ENCODE peak calls at places on chromosomes 5 and 9, in seven cellular contexts. One of them, this sample, is unnamed.

GRCh38 chr9:34185778-34186551 is 7.1 kb downstream of the UBAP1 start:
- DNase-seq in right lobe of liver: no peak
- DNase-seq in uterus: peak; percentile 32
- DNase-seq in adrenal gland: peak; percentile 51
- DNase-seq in breast epithelium: no peak
- DNase-seq in tibial nerve: peak; percentile 56
- DNase-seq in lower leg skin: peak; percentile 60
- DNase-seq in this sample: peak; percentile 71

GRCh38 chr5:21774791-21775190 is 1078.4 kb downstream of the CDH12 start:
- DNase-seq in adrenal gland: no peak
- DNase-seq in uterus: no peak
- DNase-seq in lower leg skin: no peak
- DNase-seq in breast epithelium: no peak
- DNase-seq in tibial nerve: no peak
- DNase-seq in right lobe of liver: no peak
- DNase-seq in this sample: no peak

GRCh38 chr5:139088024-139088423 is 110.1 kb downstream of the SIL1 start:
- DNase-seq in tibial nerve: no peak
- DNase-seq in lower leg skin: no peak
- DNase-seq in breast epithelium: no peak
- DNase-seq in right lobe of liver: no peak
- DNase-seq in uterus: no peak
- DNase-seq in adrenal gland: no peak
- DNase-seq in this sample: no peak

GRCh38 chr9:133604214-133604613 is 5.0 kb downstream of the FAM163B start:
- DNase-seq in uterus: no peak
- DNase-seq in breast epithelium: no peak
- DNase-seq in lower leg skin: no peak
- DNase-seq in tibial nerve: no peak
- DNase-seq in adrenal gland: peak; percentile 74
- DNase-seq in right lobe of liver: no peak
- DNase-seq in this sample: no peak

GRCh38 chr5:1011741-1012315 is 3.2 kb downstream of the NKD2 start:
- DNase-seq in breast epithelium: no peak
- DNase-seq in uterus: no peak
- DNase-seq in adrenal gland: no peak
- DNase-seq in right lobe of liver: peak; percentile 17
- DNase-seq in lower leg skin: peak; percentile 81
- DNase-seq in tibial nerve: no peak
- DNase-seq in this sample: no peak

GRCh38 chr9:69180670-69181069 is 6.6 kb downstream of the TJP2 start:
- DNase-seq in breast epithelium: no peak
- DNase-seq in lower leg skin: no peak
- DNase-seq in tibial nerve: no peak
- DNase-seq in adrenal gland: peak; percentile 82
- DNase-seq in uterus: no peak
- DNase-seq in right lobe of liver: peak; percentile 60
- DNase-seq in this sample: peak; percentile 60

GRCh38 chr9:5909999-5910398 is 19.3 kb downstream of the MLANA start:
- DNase-seq in tibial nerve: no peak
- DNase-seq in right lobe of liver: no peak
- DNase-seq in breast epithelium: no peak
- DNase-seq in adrenal gland: no peak
- DNase-seq in uterus: no peak
- DNase-seq in lower leg skin: no peak
- DNase-seq in this sample: no peak

GRCh38 chr5:42547146-42547545 is 123.9 kb downstream of the GHR start:
- DNase-seq in adrenal gland: no peak
- DNase-seq in tibial nerve: no peak
- DNase-seq in lower leg skin: no peak
- DNase-seq in uterus: no peak
- DNase-seq in right lobe of liver: no peak
- DNase-seq in breast epithelium: no peak
- DNase-seq in this sample: no peak

GRCh38 chr5:14206028-14206725 is 63.0 kb downstream of the TRIO start:
- DNase-seq in tibial nerve: no peak
- DNase-seq in breast epithelium: no peak
- DNase-seq in right lobe of liver: no peak
- DNase-seq in uterus: no peak
- DNase-seq in lower leg skin: no peak
- DNase-seq in adrenal gland: no peak
- DNase-seq in this sample: no peak

GRCh38 chr9:4875559-4875958 is 82.8 kb downstream of the RCL1 start:
- DNase-seq in adrenal gland: no peak
- DNase-seq in breast epithelium: no peak
- DNase-seq in tibial nerve: no peak
- DNase-seq in right lobe of liver: no peak
- DNase-seq in lower leg skin: no peak
- DNase-seq in uterus: no peak
- DNase-seq in this sample: no peak

GRCh38 chr5:174151579-174152181 is 106.2 kb downstream of the NSG2 start:
- DNase-seq in lower leg skin: peak; percentile 62
- DNase-seq in breast epithelium: no peak
- DNase-seq in uterus: no peak
- DNase-seq in adrenal gland: peak; percentile 21
- DNase-seq in tibial nerve: no peak
- DNase-seq in right lobe of liver: no peak
- DNase-seq in this sample: no peak

GRCh38 chr5:76717222-76718083 is 1.5 kb downstream of the F2R start:
- DNase-seq in adrenal gland: no peak
- DNase-seq in uterus: no peak
- DNase-seq in tibial nerve: no peak
- DNase-seq in right lobe of liver: no peak
- DNase-seq in lower leg skin: no peak
- DNase-seq in breast epithelium: no peak
- DNase-seq in this sample: no peak

GRCh38 chr5:1460054-1460682 is 14.9 kb upstream of the SLC6A3 start:
- DNase-seq in lower leg skin: peak; percentile 37
- DNase-seq in tibial nerve: no peak
- DNase-seq in breast epithelium: no peak
- DNase-seq in right lobe of liver: no peak
- DNase-seq in adrenal gland: no peak
- DNase-seq in uterus: no peak
- DNase-seq in this sample: no peak

GRCh38 chr9:99249619-99250018 is 27.5 kb downstream of the SEC61B start:
- DNase-seq in breast epithelium: no peak
- DNase-seq in lower leg skin: no peak
- DNase-seq in uterus: no peak
- DNase-seq in tibial nerve: no peak
- DNase-seq in adrenal gland: no peak
- DNase-seq in right lobe of liver: no peak
- DNase-seq in this sample: no peak

GRCh38 chr5:142151436-142152382 is 43.1 kb downstream of the NDFIP1 start:
- DNase-seq in breast epithelium: no peak
- DNase-seq in adrenal gland: peak; percentile 87
- DNase-seq in tibial nerve: peak; percentile 82
- DNase-seq in lower leg skin: no peak
- DNase-seq in right lobe of liver: no peak
- DNase-seq in uterus: peak; percentile 27
- DNase-seq in this sample: peak; percentile 40

GRCh38 chr5:161165998-161166660 is 314.1 kb upstream of the ATP10B start:
- DNase-seq in lower leg skin: no peak
- DNase-seq in adrenal gland: no peak
- DNase-seq in uterus: no peak
- DNase-seq in breast epithelium: no peak
- DNase-seq in right lobe of liver: no peak
- DNase-seq in tibial nerve: no peak
- DNase-seq in this sample: no peak

GRCh38 chr9:77495834-77496671 is 152.1 kb downstream of the GNA14 start:
- DNase-seq in right lobe of liver: no peak
- DNase-seq in tibial nerve: no peak
- DNase-seq in lower leg skin: no peak
- DNase-seq in breast epithelium: no peak
- DNase-seq in uterus: peak; percentile 45
- DNase-seq in adrenal gland: peak; percentile 71
- DNase-seq in this sample: peak; percentile 12

GRCh38 chr9:38620483-38621433 is at the start of gene ANKRD18A:
- DNase-seq in tibial nerve: no peak
- DNase-seq in breast epithelium: peak; percentile 85
- DNase-seq in right lobe of liver: peak; percentile 91
- DNase-seq in uterus: peak; percentile 28
- DNase-seq in lower leg skin: peak; percentile 88
- DNase-seq in adrenal gland: peak; percentile 78
- DNase-seq in this sample: peak; percentile 93

GRCh38 chr5:159660401-159660800 is 255.9 kb upstream of the ADRA1B start:
- DNase-seq in right lobe of liver: no peak
- DNase-seq in adrenal gland: no peak
- DNase-seq in lower leg skin: no peak
- DNase-seq in tibial nerve: no peak
- DNase-seq in uterus: no peak
- DNase-seq in breast epithelium: no peak
- DNase-seq in this sample: no peak

GRCh38 chr9:126612813-126613641 is 701 bp upstream of the LMX1B start:
- DNase-seq in uterus: no peak
- DNase-seq in adrenal gland: no peak
- DNase-seq in lower leg skin: no peak
- DNase-seq in breast epithelium: no peak
- DNase-seq in right lobe of liver: no peak
- DNase-seq in tibial nerve: no peak
- DNase-seq in this sample: no peak
- H3K4me3 ChIP-seq in uterus: no peak overlapping the region
- H3K4me3 ChIP-seq in adrenal gland: no peak overlapping the region
- H3K4me3 ChIP-seq in lower leg skin: peak overlapping the region; percentile 29
- H3K4me3 ChIP-seq in breast epithelium: peak overlapping the region; percentile 84
- H3K4me3 ChIP-seq in right lobe of liver: no peak overlapping the region
- H3K4me3 ChIP-seq in tibial nerve: peak overlapping the region; percentile 44
- H3K4me3 ChIP-seq in this sample: no peak overlapping the region

DNA sequence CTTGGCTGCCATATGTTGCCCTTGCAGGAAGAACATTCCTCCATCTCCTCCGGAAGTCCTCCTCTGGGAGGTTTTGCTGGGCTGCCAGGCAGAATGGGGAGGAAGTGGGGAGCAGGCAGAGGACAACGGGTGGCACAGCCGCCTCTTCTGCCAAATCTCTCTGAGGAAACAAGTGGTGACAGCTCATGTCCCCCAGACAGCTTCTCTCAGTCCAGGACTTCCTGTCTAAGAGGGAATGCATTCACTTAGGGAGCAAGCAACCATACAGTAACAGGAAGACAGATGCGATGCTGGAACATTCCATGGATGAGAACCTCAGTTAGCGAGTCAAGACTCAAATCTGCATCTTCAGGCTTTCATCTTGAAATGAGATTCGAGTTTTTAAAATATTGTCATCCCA is 701.0 kb downstream of the SEMA5A start:
- DNase-seq in adrenal gland: no peak
- DNase-seq in lower leg skin: peak; percentile 54
- DNase-seq in breast epithelium: no peak
- DNase-seq in uterus: no peak
- DNase-seq in right lobe of liver: no peak
- DNase-seq in tibial nerve: no peak
- DNase-seq in this sample: no peak
- TF ChIP-seq CTCF in adrenal gland: no peak
- TF ChIP-seq CTCF in lower leg skin: no peak
- TF ChIP-seq CTCF in breast epithelium: no peak
- TF ChIP-seq CTCF in uterus: no peak
- TF ChIP-seq CTCF in right lobe of liver: no peak
- TF ChIP-seq CTCF in tibial nerve: no peak
- TF ChIP-seq CTCF in this sample: no peak

DNA sequence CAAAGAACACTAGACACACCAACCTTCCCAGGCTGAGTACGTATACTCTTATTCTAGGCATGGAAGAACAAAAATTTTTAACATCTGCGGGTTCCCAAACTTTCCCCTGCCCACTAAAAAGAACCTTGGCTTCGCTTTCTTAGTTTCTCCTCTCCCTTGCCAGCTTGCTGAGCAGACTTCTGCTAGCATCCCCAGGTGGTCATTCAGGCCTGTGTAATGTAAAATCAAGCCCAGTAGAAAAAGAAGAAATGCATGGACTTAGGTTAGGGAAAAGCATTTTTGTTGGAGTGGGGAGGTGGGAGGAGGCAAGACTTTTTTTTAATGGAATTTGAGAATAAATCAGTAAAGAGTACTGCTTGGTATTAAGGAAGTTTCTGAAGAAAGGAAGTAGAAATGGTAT is 331.0 kb upstream of the TLE4 start:
- DNase-seq in breast epithelium: no peak
- DNase-seq in lower leg skin: no peak
- DNase-seq in right lobe of liver: no peak
- DNase-seq in uterus: no peak
- DNase-seq in tibial nerve: no peak
- DNase-seq in adrenal gland: no peak
- DNase-seq in this sample: no peak
- TF ChIP-seq POLR2A in breast epithelium: no peak
- TF ChIP-seq POLR2A in lower leg skin: no peak
- TF ChIP-seq POLR2A in right lobe of liver: no peak
- TF ChIP-seq POLR2A in uterus: no peak
- TF ChIP-seq POLR2A in tibial nerve: no peak
- TF ChIP-seq POLR2A in adrenal gland: no peak
- TF ChIP-seq POLR2A in this sample: no peak

GRCh38 chr5:56095579-56096102 is 100.9 kb upstream of the IL6ST start:
- DNase-seq in uterus: no peak
- DNase-seq in tibial nerve: no peak
- DNase-seq in breast epithelium: no peak
- DNase-seq in lower leg skin: no peak
- DNase-seq in right lobe of liver: no peak
- DNase-seq in adrenal gland: no peak
- DNase-seq in this sample: no peak
- H3K4me3 ChIP-seq in uterus: no peak overlapping the region
- H3K4me3 ChIP-seq in tibial nerve: no peak overlapping the region
- H3K4me3 ChIP-seq in breast epithelium: no peak overlapping the region
- H3K4me3 ChIP-seq in lower leg skin: no peak overlapping the region
- H3K4me3 ChIP-seq in right lobe of liver: no peak overlapping the region
- H3K4me3 ChIP-seq in adrenal gland: no peak overlapping the region
- H3K4me3 ChIP-seq in this sample: no peak overlapping the region